ENCODE peak calls at places on chromosomes 3 and 15, in five cellular contexts. One of them, this sample, is unnamed.

GRCh38 chr15:38217788-38218609 is 34.6 kb upstream of the SPRED1 start:
- DNase-seq in A549: no peak
- DNase-seq in stomach: no peak
- DNase-seq in astrocyte of the spinal cord: peak
- DNase-seq in fibroblast of villous mesenchyme: no peak
- DNase-seq in this sample: peak

GRCh38 chr3:177279118-177279815 is 82.0 kb upstream of the TBL1XR1 start:
- DNase-seq in A549: no peak
- DNase-seq in stomach: peak
- DNase-seq in astrocyte of the spinal cord: no peak
- DNase-seq in fibroblast of villous mesenchyme: no peak
- DNase-seq in this sample: no peak

GRCh38 chr3:193593666-193594025 is 638 bp downstream of the OPA1 start:
- DNase-seq in A549: peak
- DNase-seq in stomach: no peak
- DNase-seq in astrocyte of the spinal cord: peak
- DNase-seq in fibroblast of villous mesenchyme: peak
- DNase-seq in this sample: peak

GRCh38 chr15:74901612-74902063 is 5.0 kb downstream of the FAM219B start:
- DNase-seq in A549: peak
- DNase-seq in stomach: peak
- DNase-seq in astrocyte of the spinal cord: peak
- DNase-seq in fibroblast of villous mesenchyme: peak
- DNase-seq in this sample: peak

GRCh38 chr15:34436956-34437442 is 609 bp downstream of the GOLGA8A start:
- DNase-seq in A549: no peak
- DNase-seq in stomach: peak
- DNase-seq in astrocyte of the spinal cord: peak
- DNase-seq in fibroblast of villous mesenchyme: peak
- DNase-seq in this sample: peak

GRCh38 chr15:38252481-38253311 is at the start of gene SPRED1:
- DNase-seq in A549: no peak
- DNase-seq in stomach: peak
- DNase-seq in astrocyte of the spinal cord: no peak
- DNase-seq in fibroblast of villous mesenchyme: peak
- DNase-seq in this sample: peak

GRCh38 chr3:177772908-177773557 is 575.8 kb upstream of the TBL1XR1 start:
- DNase-seq in A549: no peak
- DNase-seq in stomach: no peak
- DNase-seq in astrocyte of the spinal cord: no peak
- DNase-seq in fibroblast of villous mesenchyme: no peak
- DNase-seq in this sample: no peak

GRCh38 chr15:101361418-101361817 is 66.4 kb upstream of the SNRPA1 start:
- DNase-seq in A549: no peak
- DNase-seq in stomach: no peak
- DNase-seq in astrocyte of the spinal cord: no peak
- DNase-seq in fibroblast of villous mesenchyme: no peak
- DNase-seq in this sample: no peak

GRCh38 chr15:39188930-39189329 is 391.9 kb upstream of the THBS1 start:
- DNase-seq in A549: peak
- DNase-seq in stomach: no peak
- DNase-seq in astrocyte of the spinal cord: peak
- DNase-seq in fibroblast of villous mesenchyme: peak
- DNase-seq in this sample: peak

DNA sequence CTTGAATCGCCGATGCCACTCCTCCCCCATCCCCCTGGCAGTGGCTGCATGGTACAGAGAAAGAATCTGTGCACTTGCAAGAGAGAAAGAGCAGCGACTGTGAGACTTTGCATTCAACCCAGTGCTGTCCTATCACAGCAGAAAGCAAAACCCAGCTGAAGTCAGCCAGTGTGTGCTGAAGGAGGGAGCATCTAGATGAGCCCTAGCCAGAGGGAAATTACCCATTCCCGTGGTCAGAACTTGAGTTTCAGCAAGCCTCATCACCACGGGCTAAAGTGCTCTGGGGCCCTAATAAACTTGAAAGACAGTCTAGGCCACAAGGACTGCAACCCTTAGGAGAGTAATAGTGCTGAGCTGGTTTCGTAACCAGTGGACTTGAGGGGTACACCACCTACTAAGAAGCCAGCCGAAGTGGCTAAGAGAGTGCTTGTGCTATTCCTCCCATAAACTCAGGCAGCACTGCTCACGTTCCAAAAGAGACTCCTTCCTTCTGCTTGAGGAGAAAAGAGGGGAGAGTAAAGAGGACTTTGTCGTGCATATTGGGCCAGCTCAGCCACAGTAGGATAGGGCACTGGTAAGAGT is 15.2 kb upstream of the PIK3R4 start:
- DNase-seq in A549: no peak
- DNase-seq in stomach: no peak
- DNase-seq in astrocyte of the spinal cord: no peak
- DNase-seq in fibroblast of villous mesenchyme: no peak
- DNase-seq in this sample: no peak
- TF ChIP-seq CTCF in A549: no peak
- TF ChIP-seq CTCF in stomach: no peak
- TF ChIP-seq CTCF in astrocyte of the spinal cord: no peak
- TF ChIP-seq CTCF in fibroblast of villous mesenchyme: no peak
- TF ChIP-seq CTCF in this sample: no peak

GRCh38 chr3:152459572-152459971 is 190.8 kb downstream of the MBNL1 start:
- DNase-seq in A549: no peak
- DNase-seq in stomach: no peak
- DNase-seq in astrocyte of the spinal cord: no peak
- DNase-seq in fibroblast of villous mesenchyme: peak
- DNase-seq in this sample: no peak

GRCh38 chr3:152452318-152452717 is 183.6 kb downstream of the MBNL1 start:
- DNase-seq in A549: peak
- DNase-seq in stomach: no peak
- DNase-seq in astrocyte of the spinal cord: peak
- DNase-seq in fibroblast of villous mesenchyme: no peak
- DNase-seq in this sample: no peak

GRCh38 chr3:152458725-152459515 is 190.2 kb downstream of the MBNL1 start:
- DNase-seq in A549: no peak
- DNase-seq in stomach: no peak
- DNase-seq in astrocyte of the spinal cord: peak
- DNase-seq in fibroblast of villous mesenchyme: peak
- DNase-seq in this sample: no peak

GRCh38 chr3:152458023-152458724 is 189.4 kb downstream of the MBNL1 start:
- DNase-seq in A549: no peak
- DNase-seq in stomach: no peak
- DNase-seq in astrocyte of the spinal cord: no peak
- DNase-seq in fibroblast of villous mesenchyme: no peak
- DNase-seq in this sample: no peak

GRCh38 chr3:152455989-152456388 is 187.3 kb downstream of the MBNL1 start:
- DNase-seq in A549: no peak
- DNase-seq in stomach: no peak
- DNase-seq in astrocyte of the spinal cord: no peak
- DNase-seq in fibroblast of villous mesenchyme: no peak
- DNase-seq in this sample: no peak
- H3K4me3 ChIP-seq in A549: no peak
- H3K4me3 ChIP-seq in stomach: no peak
- H3K4me3 ChIP-seq in astrocyte of the spinal cord: no peak
- H3K4me3 ChIP-seq in fibroblast of villous mesenchyme: no peak
- H3K4me3 ChIP-seq in this sample: no peak

DNA sequence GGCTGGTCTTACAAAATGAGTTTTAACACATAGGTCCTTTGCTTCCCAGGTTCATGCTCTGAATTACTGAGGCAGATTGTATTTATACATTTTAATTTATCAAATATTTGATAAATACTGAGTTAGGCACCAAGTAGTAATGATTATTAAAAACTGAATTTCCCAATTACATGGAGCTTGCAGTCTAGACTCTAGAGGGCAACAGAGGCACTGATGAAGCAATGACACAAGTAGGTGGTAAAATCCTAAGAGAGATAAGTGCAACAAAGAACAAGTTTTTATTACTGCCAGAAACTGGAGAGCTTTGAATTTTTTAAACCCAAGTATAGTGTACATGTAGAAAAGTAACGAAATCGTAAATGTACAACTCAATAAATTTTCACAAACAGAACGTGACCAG is 406.2 kb upstream of the RARB start:
- DNase-seq in A549: peak
- DNase-seq in stomach: no peak
- DNase-seq in astrocyte of the spinal cord: peak
- DNase-seq in fibroblast of villous mesenchyme: peak
- DNase-seq in this sample: no peak
- TF ChIP-seq CTCF in A549: peak
- TF ChIP-seq CTCF in stomach: no peak
- TF ChIP-seq CTCF in astrocyte of the spinal cord: peak
- TF ChIP-seq CTCF in fibroblast of villous mesenchyme: peak
- TF ChIP-seq CTCF in this sample: peak

GRCh38 chr3:62892951-62893350 is 17.7 kb upstream of the CADPS start:
- DNase-seq in A549: no peak
- DNase-seq in stomach: no peak
- DNase-seq in astrocyte of the spinal cord: no peak
- DNase-seq in fibroblast of villous mesenchyme: no peak
- DNase-seq in this sample: no peak

GRCh38 chr3:62888778-62889177 is 13.6 kb upstream of the CADPS start:
- DNase-seq in A549: no peak
- DNase-seq in stomach: no peak
- DNase-seq in astrocyte of the spinal cord: no peak
- DNase-seq in fibroblast of villous mesenchyme: no peak
- DNase-seq in this sample: no peak

GRCh38 chr3:62888180-62888579 is 13.0 kb upstream of the CADPS start:
- DNase-seq in A549: no peak
- DNase-seq in stomach: no peak
- DNase-seq in astrocyte of the spinal cord: no peak
- DNase-seq in fibroblast of villous mesenchyme: no peak
- DNase-seq in this sample: no peak

GRCh38 chr3:62892045-62892444 is 16.8 kb upstream of the CADPS start:
- DNase-seq in A549: no peak
- DNase-seq in stomach: no peak
- DNase-seq in astrocyte of the spinal cord: no peak
- DNase-seq in fibroblast of villous mesenchyme: no peak
- DNase-seq in this sample: no peak
- H3K4me3 ChIP-seq in A549: no peak
- H3K4me3 ChIP-seq in stomach: no peak
- H3K4me3 ChIP-seq in astrocyte of the spinal cord: no peak
- H3K4me3 ChIP-seq in fibroblast of villous mesenchyme: no peak
- H3K4me3 ChIP-seq in this sample: no peak

DNA sequence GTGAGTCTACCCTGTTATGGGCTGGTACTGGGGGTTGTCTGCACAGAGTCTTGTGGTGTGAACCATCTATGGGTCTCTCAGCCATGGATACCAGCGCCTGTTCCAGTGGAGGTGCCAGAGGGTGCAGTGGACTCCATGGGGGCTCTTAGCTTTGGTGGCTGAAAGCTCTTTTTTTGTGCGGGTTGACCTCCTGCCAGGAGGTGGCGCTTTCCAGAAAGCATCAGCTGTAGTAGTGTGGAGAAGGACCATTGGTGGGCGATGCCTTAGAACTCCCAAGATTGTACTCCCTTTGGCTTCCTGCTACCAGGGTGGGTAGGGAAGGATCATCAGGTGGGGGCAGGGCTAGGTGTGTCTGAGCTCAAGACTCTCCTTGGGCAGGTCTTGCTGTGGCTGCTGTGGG is 602.6 kb downstream of the RSL24D1 start:
- DNase-seq in A549: no peak
- DNase-seq in stomach: no peak
- DNase-seq in astrocyte of the spinal cord: no peak
- DNase-seq in fibroblast of villous mesenchyme: no peak
- DNase-seq in this sample: no peak
- TF ChIP-seq CTCF in A549: no peak
- TF ChIP-seq CTCF in stomach: no peak
- TF ChIP-seq CTCF in astrocyte of the spinal cord: no peak
- TF ChIP-seq CTCF in fibroblast of villous mesenchyme: no peak
- TF ChIP-seq CTCF in this sample: no peak

DNA sequence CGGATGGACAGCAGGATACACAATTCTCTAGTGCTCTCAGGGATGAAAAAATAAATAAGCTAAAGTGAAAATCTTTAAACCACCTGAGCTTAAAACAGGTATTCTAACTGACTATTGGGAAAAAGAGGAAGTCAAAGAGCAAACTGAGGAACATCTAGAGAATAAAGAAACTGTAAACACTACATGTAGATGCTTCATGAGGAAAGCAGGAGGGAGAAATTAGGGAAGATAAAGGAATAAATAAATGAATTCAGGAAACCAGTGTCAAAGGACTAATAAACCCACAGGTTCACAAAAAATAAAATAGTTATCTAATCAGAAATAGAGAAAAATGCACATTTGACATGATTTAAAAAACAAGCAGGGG is 525 bp upstream of the MCCC1 start:
- DNase-seq in A549: no peak
- DNase-seq in stomach: no peak
- DNase-seq in astrocyte of the spinal cord: no peak
- DNase-seq in fibroblast of villous mesenchyme: no peak
- DNase-seq in this sample: no peak
- H3K4me3 ChIP-seq in A549: peak
- H3K4me3 ChIP-seq in stomach: peak
- H3K4me3 ChIP-seq in astrocyte of the spinal cord: peak
- H3K4me3 ChIP-seq in fibroblast of villous mesenchyme: peak
- H3K4me3 ChIP-seq in this sample: peak

DNA sequence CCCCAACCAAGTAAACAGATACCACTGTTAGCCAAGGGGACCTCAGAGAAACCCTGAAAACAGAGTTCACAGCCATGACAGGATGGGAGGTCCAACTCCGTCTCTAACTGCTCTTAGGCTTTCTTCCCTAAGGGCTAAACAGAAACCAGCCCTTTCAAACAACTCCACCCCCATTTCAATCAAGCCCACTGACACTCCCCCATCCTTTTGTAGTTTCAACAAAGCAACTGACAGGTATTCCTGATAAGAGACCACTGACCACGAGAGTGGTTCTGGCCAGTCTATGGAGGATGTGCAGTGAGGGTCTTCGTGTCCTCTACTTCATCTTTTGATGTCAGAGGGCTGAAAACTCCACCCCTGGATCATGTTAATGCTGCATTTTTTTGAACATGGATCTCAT is 222.7 kb downstream of the OSBPL10 start:
- DNase-seq in A549: no peak
- DNase-seq in stomach: no peak
- DNase-seq in astrocyte of the spinal cord: no peak
- DNase-seq in fibroblast of villous mesenchyme: no peak
- DNase-seq in this sample: no peak
- TF ChIP-seq CTCF in A549: no peak
- TF ChIP-seq CTCF in stomach: no peak
- TF ChIP-seq CTCF in astrocyte of the spinal cord: no peak
- TF ChIP-seq CTCF in fibroblast of villous mesenchyme: no peak
- TF ChIP-seq CTCF in this sample: no peak

GRCh38 chr3:197750396-197750831 is 731 bp downstream of the FYTTD1 start:
- DNase-seq in A549: peak
- DNase-seq in stomach: peak
- DNase-seq in astrocyte of the spinal cord: peak
- DNase-seq in fibroblast of villous mesenchyme: peak
- DNase-seq in this sample: peak

GRCh38 chr3:197750863-197751737 is 1.4 kb downstream of the FYTTD1 start:
- DNase-seq in A549: peak
- DNase-seq in stomach: peak
- DNase-seq in astrocyte of the spinal cord: peak
- DNase-seq in fibroblast of villous mesenchyme: peak
- DNase-seq in this sample: peak

GRCh38 chr3:197753263-197753662 is 3.6 kb downstream of the FYTTD1 start:
- DNase-seq in A549: no peak
- DNase-seq in stomach: no peak
- DNase-seq in astrocyte of the spinal cord: no peak
- DNase-seq in fibroblast of villous mesenchyme: no peak
- DNase-seq in this sample: no peak

GRCh38 chr3:197749601-197750395 is at the start of gene FYTTD1:
- DNase-seq in A549: peak
- DNase-seq in stomach: peak
- DNase-seq in astrocyte of the spinal cord: peak
- DNase-seq in fibroblast of villous mesenchyme: peak
- DNase-seq in this sample: peak

GRCh38 chr3:197752107-197752506 is 2.4 kb downstream of the FYTTD1 start:
- DNase-seq in A549: no peak
- DNase-seq in stomach: no peak
- DNase-seq in astrocyte of the spinal cord: no peak
- DNase-seq in fibroblast of villous mesenchyme: no peak
- DNase-seq in this sample: no peak
- H3K4me3 ChIP-seq in A549: no peak
- H3K4me3 ChIP-seq in stomach: no peak
- H3K4me3 ChIP-seq in astrocyte of the spinal cord: no peak
- H3K4me3 ChIP-seq in fibroblast of villous mesenchyme: peak
- H3K4me3 ChIP-seq in this sample: peak